ENCODE peak calls at places on chromosomes 4 and X, in six cellular contexts. K, N, D, L, Y and R are unnamed samples.

GRCh38 chr4:183838987-183839712 is 66.0 kb upstream of the STOX2 start:
- ATAC-seq in L (peak), Y (no peak), K (no peak), D (no peak), N (peak), R (no peak)

GRCh38 chrX:72620550-72621145 is 48.0 kb upstream of the HDAC8 start:
- ATAC-seq in L (no peak), N (peak), K (peak), Y (peak), D (no peak), R (peak)

GRCh38 chrX:15328821-15329220 is 6.5 kb downstream of the PIGA start:
- ATAC-seq in N (no peak), Y (no peak), K (no peak), L (peak), D (no peak), R (no peak)

GRCh38 chr4:55321707-55322264 is 24.3 kb upstream of the SRD5A3 start:
- ATAC-seq in Y (no peak), D (no peak), L (peak), K (no peak), N (peak), R (peak)

GRCh38 chr4:163269874-163270273 is 62.5 kb downstream of the NPY1R start:
- ATAC-seq in Y (no peak), L (no peak), K (no peak), D (no peak), N (no peak), R (no peak)

GRCh38 chr4:54092800-54093608 is 7.0 kb upstream of the GSX2 start:
- ATAC-seq in N (no peak), Y (no peak), L (no peak), D (no peak), K (no peak), R (no peak)

GRCh38 chrX:17687648-17688047 is 49.6 kb upstream of the SCML1 start:
- ATAC-seq in L (no peak), D (no peak), Y (no peak), K (no peak), N (no peak), R (no peak)

GRCh38 chr4:32662803-32663202 is 1942.6 kb downstream of the PCDH7 start:
- ATAC-seq in Y (no peak), L (no peak), K (no peak), N (no peak), D (no peak), R (no peak)

GRCh38 chr4:38867478-38868054 is at the start of gene FAM114A1:
- ATAC-seq in Y (peak), L (peak), K (peak), N (peak), D (peak), R (peak)

GRCh38 chr4:186472948-186473347 is 82.4 kb downstream of the MTNR1A start:
- ATAC-seq in D (no peak), Y (no peak), K (no peak), N (no peak), L (no peak), R (no peak)

GRCh38 chrX:77742788-77743476 is 43.1 kb downstream of the ATRX start:
- ATAC-seq in L (peak), Y (no peak), K (no peak), D (no peak), N (peak), R (peak)

GRCh38 chr4:38837849-38838248 is 18.8 kb downstream of the TLR6 start:
- ATAC-seq in N (no peak), Y (peak), D (peak), L (no peak), K (peak), R (no peak)

GRCh38 chrX:107324493-107325310 is 118.3 kb downstream of the DNAAF6 start:
- ATAC-seq in N (peak), D (peak), K (no peak), Y (no peak), L (peak), R (no peak)

GRCh38 chr4:79638735-79639134 is 230.7 kb upstream of the GK2 start:
- ATAC-seq in N (no peak), K (no peak), D (no peak), Y (no peak), L (no peak), R (no peak)